ENCODE peak calls at places on chromosomes 1 and 21, in four cellular contexts. R is D341Med, L is ACHN, M is small intestine. C is an unnamed sample.

GRCh38 chr1:15949453-15950245 is 26.3 kb downstream of the ZBTB17 start:
- DNase-seq in R (peak; percentile 31), L (peak; percentile 87), M (peak; percentile 53), C (peak; percentile 94)

GRCh38 chr1:195428927-195429326 is 1179.3 kb downstream of the KCNT2 start:
- DNase-seq in R (no peak), L (no peak), M (no peak), C (no peak)

GRCh38 chr21:16870116-16870515 is 642.7 kb upstream of the CXADR start:
- DNase-seq in R (no peak), L (no peak), M (no peak), C (no peak)

GRCh38 chr1:181397841-181398240 is 85.5 kb upstream of the CACNA1E start:
- DNase-seq in R (no peak), L (no peak), M (peak; percentile 8), C (no peak)

GRCh38 chr1:111727056-111727455 is 12.1 kb downstream of the INKA2 start:
- DNase-seq in R (no peak), L (no peak), M (no peak), C (no peak)

GRCh38 chr1:43545686-43546387 is 15.2 kb downstream of the PTPRF start:
- DNase-seq in R (peak; percentile 59), L (peak; percentile 35), M (peak; percentile 99), C (peak; percentile 89)

GRCh38 chr1:115133440-115133839 is 44.1 kb upstream of the TSPAN2 start:
- DNase-seq in R (no peak), L (no peak), M (no peak), C (no peak)

GRCh38 chr21:38343691-38344090 is 86.9 kb downstream of the KCNJ15 start:
- DNase-seq in R (no peak), L (no peak), M (no peak), C (peak; percentile 81)

GRCh38 chr1:55938861-55939260 is 640.5 kb downstream of the PLPP3 start:
- DNase-seq in R (no peak), L (no peak), M (no peak), C (no peak)

GRCh38 chr21:46080171-46081021 is 17.5 kb upstream of the COL6A2 start:
- DNase-seq in R (peak; percentile 46), L (no peak), M (no peak), C (peak; percentile 89)

GRCh38 chr1:220691039-220691684 is 999 bp downstream of the C1orf115 start:
- DNase-seq in R (no peak), L (no peak), M (peak; percentile 82), C (peak; percentile 50)

GRCh38 chr21:42568377-42568776 is 54.7 kb downstream of the SLC37A1 start:
- DNase-seq in R (no peak), L (no peak), M (no peak), C (no peak)

GRCh38 chr1:16209132-16209846 is 3.2 kb downstream of the ARHGEF19 start:
- DNase-seq in R (no peak), L (no peak), M (no peak), C (no peak)

GRCh38 chr1:68181165-68181556 is 51.2 kb downstream of the WLS start:
- DNase-seq in R (no peak), L (no peak), M (no peak), C (no peak)

GRCh38 chr1:59947047-59947938 is 20.7 kb upstream of the CYP2J2 start:
- DNase-seq in R (peak; percentile 77), L (peak; percentile 57), M (peak; percentile 77), C (peak; percentile 37)

GRCh38 chr1:29272171-29272907 is 36.0 kb downstream of the PTPRU start:
- DNase-seq in R (peak; percentile 7), L (no peak), M (no peak), C (no peak)

C was measured in right cardiac atrium.